ENCODE peak calls at places on chromosome 11, in seven cellular contexts. F, B, J, K, C, T and Q are unnamed samples.

GRCh38 chr11:118792642-118793124 is 1.7 kb upstream of the DDX6 start:
- DNase-seq in F (peak; percentile 47), B (peak; percentile 86), C (peak; percentile 87), K (peak; percentile 62), J (peak; percentile 94), T (peak; percentile 71), Q (peak; percentile 31)

GRCh38 chr11:13339196-13340153 is 61.9 kb downstream of the BMAL1 start:
- DNase-seq in F (no peak), K (no peak), C (no peak), B (no peak), T (peak; percentile 68), J (peak; percentile 98), Q (no peak)

GRCh38 chr11:98798333-98798732 is 222.4 kb upstream of the CNTN5 start:
- DNase-seq in T (no peak), F (no peak), K (no peak), B (no peak), J (no peak), C (no peak), Q (no peak)

GRCh38 chr11:100592619-100593309 is 94.3 kb upstream of the ARHGAP42 start:
- DNase-seq in J (peak; percentile 51), C (no peak), T (no peak), K (no peak), B (no peak), F (no peak), Q (no peak)

GRCh38 chr11:111981270-111981669 is 43.9 kb upstream of the DLAT start:
- DNase-seq in T (no peak), C (no peak), J (no peak), B (no peak), K (no peak), F (no peak), Q (no peak)

GRCh38 chr11:2085251-2086066 is 53.7 kb downstream of the IGF2 start:
- DNase-seq in T (no peak), C (no peak), K (peak; percentile 40), J (no peak), B (no peak), F (no peak), Q (peak; percentile 4)

GRCh38 chr11:91608662-91609061 is 616.0 kb upstream of the FAT3 start:
- DNase-seq in T (no peak), K (no peak), B (no peak), F (no peak), C (no peak), J (no peak), Q (no peak)

GRCh38 chr11:62858201-62858600 is 18.8 kb upstream of the WDR74 start:
- DNase-seq in F (no peak), T (no peak), B (no peak), K (no peak), J (no peak), C (no peak), Q (no peak)

GRCh38 chr11:126669416-126669815 is 313.9 kb downstream of the ST3GAL4 start:
- DNase-seq in B (no peak), K (no peak), T (no peak), C (no peak), J (peak; percentile 74), F (no peak), Q (no peak)

GRCh38 chr11:110447897-110448522 is 18.3 kb downstream of the FDX1 start:
- DNase-seq in J (no peak), T (no peak), C (no peak), B (no peak), K (no peak), F (no peak), Q (no peak)

GRCh38 chr11:130246719-130247118 is 68.0 kb downstream of the ZBTB44 start:
- DNase-seq in F (no peak), T (no peak), K (no peak), B (no peak), C (no peak), J (peak; percentile 77), Q (no peak)

GRCh38 chr11:60500276-60500935 is 7.8 kb downstream of the MS4A12 start:
- DNase-seq in J (no peak), K (no peak), B (no peak), T (no peak), C (no peak), F (no peak), Q (no peak)

GRCh38 chr11:35842958-35843357 is 100.9 kb upstream of the LDLRAD3 start:
- DNase-seq in T (no peak), B (no peak), F (no peak), K (no peak), C (no peak), J (no peak), Q (no peak)

GRCh38 chr11:17036666-17037658 is 22.7 kb upstream of the PLEKHA7 start:
- DNase-seq in K (no peak), T (no peak), J (no peak), F (no peak), C (no peak), B (no peak), Q (no peak)

GRCh38 chr11:67345247-67345948 is 7.9 kb downstream of the POLD4 start:
- DNase-seq in F (no peak), C (peak; percentile 30), B (no peak), T (no peak), K (no peak), J (no peak), Q (no peak)

GRCh38 chr11:39220069-39220468 is 2239.4 kb downstream of the LRRC4C start:
- DNase-seq in F (no peak), C (no peak), B (no peak), K (no peak), J (no peak), T (no peak), Q (no peak)

GRCh38 chr11:65643971-65644370 is 6.1 kb downstream of the SIPA1 start:
- DNase-seq in B (no peak), J (no peak), T (no peak), F (no peak), C (no peak), K (no peak), Q (no peak)

GRCh38 chr11:70761906-70762196 is 363.5 kb downstream of the CTTN start:
- DNase-seq in T (no peak), C (no peak), J (no peak), B (no peak), F (no peak), K (no peak), Q (no peak)

DNA sequence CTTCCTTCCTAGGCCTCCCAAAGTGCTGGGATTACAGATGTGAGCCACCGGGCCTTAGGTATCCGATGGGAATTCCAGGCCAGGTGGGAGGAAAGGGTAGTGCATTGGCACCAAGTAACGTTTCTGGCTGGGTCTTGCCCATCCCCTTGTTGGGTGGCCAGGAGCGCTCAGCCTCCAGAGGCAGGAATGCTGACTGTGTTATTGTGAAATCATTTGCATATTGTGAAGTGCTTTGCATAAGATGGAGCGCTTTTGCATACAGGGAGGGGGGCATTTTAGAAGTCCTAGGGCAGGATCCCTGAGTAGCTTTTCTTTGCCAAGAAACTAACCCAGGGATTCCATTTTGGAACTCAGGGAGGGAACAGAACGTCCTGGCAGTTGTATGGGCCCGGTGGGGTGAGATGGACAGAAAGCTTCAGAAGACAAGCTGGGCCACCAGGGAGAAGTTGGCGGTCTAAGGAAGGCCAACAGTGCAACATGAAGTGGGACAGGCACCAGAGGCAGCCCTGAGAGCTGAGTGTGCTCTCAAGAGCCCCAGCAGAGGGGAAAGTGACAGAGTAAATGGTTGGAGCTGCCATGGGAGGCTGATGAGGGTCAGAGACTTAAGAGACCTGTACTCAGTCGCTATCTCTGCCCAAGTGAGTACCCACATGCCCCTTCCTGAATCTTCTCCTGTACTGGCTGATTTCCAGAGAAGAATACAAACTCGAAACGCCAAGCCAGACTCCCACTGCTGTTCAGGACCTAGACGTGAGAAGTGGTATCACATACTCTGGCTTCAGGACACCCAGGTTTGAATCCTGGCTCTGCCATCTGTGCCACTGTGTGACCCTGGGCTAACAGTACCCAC is 1.3 kb upstream of the SLC39A13 start:
- DNase-seq in K (no peak), B (no peak), C (no peak), J (peak; percentile 18), T (no peak), F (no peak), Q (no peak)
- TF ChIP-seq CTCF in K (no peak), B (no peak), C (no peak), J (peak; percentile 14), T (no peak), F (no peak), Q (no peak)

GRCh38 chr11:19953909-19954308 is 206.4 kb downstream of the DBX1 start:
- DNase-seq in K (no peak), B (no peak), T (peak; percentile 66), C (no peak), F (no peak), J (peak; percentile 91), Q (no peak)
- TF ChIP-seq CTCF in K (peak; percentile 68), B (no peak), T (peak; percentile 70), C (no peak), F (no peak), J (peak; percentile 73), Q (no peak)

GRCh38 chr11:107593941-107594340 is 3.0 kb downstream of the ELMOD1 start:
- DNase-seq in B (no peak), F (no peak), K (no peak), T (no peak), J (no peak), C (no peak), Q (no peak)

GRCh38 chr11:107592813-107593212 is 1.9 kb downstream of the ELMOD1 start:
- DNase-seq in J (no peak), F (no peak), T (no peak), K (no peak), C (no peak), B (no peak), Q (no peak)

DNA sequence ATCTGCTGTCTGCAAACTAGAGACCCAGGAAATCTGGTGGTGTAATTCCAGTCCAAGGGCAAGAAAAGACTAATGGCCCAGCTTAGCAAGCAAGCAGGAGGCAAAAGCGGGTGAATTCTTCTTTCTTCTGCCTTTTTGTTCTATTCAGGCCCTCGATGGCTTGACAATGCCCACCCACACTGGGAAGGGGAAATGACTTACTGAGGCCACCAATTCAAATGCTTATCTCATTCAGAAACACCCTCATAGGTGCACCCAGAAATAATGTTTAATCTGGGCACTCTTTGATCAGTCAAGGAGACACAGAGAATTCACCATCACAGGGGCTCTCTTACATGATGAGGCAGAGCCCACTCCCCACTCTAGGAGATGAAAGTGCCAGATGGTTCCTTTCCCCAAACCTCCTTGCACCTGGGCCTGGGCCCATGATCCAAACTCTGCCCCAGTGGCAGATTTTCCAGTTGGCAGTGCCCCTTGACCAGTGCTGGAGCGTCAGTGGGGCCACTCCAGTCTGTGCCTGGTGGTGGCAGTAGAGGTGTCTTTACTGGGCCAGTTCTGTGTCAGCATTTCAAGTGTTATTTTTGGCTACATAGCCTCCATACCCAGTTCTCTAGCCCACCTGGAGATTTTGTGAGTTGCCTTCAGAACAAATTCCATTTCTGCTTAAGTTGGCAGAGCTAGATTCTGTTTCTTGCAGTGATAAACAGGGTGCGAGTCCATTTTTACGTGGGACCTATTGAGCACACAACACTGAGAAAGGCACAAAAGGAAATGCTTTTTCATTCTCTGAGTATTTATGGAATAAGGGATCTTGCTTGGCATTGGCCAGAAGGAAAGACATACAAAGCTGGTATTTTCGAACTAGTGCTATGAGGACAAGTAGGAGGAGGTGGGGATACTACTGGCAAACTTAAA is 7.5 kb downstream of the ELMOD1 start:
- DNase-seq in C (peak; percentile 45), T (no peak), K (no peak), F (no peak), B (peak; percentile 26), J (no peak), Q (no peak)
- TF ChIP-seq CTCF in C (peak; percentile 22), T (peak; percentile 66), K (peak; percentile 33), F (no peak), B (peak; percentile 33), J (peak; percentile 29), Q (no peak)

DNA sequence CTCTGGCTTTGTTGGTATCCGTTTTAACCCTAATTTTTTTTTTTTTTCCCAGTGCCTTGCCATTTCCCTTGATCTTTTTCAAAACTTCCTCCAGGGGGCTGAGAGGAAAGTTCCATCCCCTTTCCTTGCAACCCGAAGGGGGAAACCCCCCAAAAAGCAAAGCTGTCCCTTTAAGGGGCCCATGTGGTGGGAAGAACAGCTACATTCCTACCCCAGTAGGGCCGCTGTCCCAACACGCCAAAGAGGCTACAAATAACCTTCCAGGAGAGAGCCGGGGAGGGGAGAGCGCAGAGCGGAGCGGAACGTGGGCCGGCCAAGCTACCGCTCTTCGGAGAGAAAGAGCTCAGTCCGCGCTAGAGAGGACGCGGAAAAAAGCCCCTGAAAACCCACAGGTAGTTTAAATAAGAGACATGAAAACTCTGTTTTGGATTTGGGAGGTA is 1.7 kb downstream of the LRP4 start:
- DNase-seq in B (peak; percentile 60), C (peak; percentile 70), K (no peak), T (no peak), J (peak; percentile 78), F (peak; percentile 69), Q (no peak)
- TF ChIP-seq CTCF in B (no peak), C (no peak), K (no peak), T (peak; percentile 38), J (peak; percentile 34), F (no peak), Q (no peak)